ENCODE peak calls at places on chromosomes 5 and 9, in five cellular contexts. One of them, this sample, is unnamed.

GRCh38 chr5:109496112-109496511 is 86.3 kb upstream of the PJA2 start:
- DNase-seq in Karpas-422: no peak
- DNase-seq in T-helper 2 cell: no peak
- DNase-seq in ELR: no peak
- DNase-seq in AML-193: no peak
- DNase-seq in this sample: no peak

GRCh38 chr5:142339781-142340180 is 15.0 kb upstream of the SPRY4 start:
- DNase-seq in Karpas-422: no peak
- DNase-seq in T-helper 2 cell: no peak
- DNase-seq in ELR: no peak
- DNase-seq in AML-193: no peak
- DNase-seq in this sample: no peak

GRCh38 chr9:72526901-72527800 is 5.7 kb downstream of the TMC1 start:
- DNase-seq in Karpas-422: no peak
- DNase-seq in T-helper 2 cell: peak
- DNase-seq in ELR: peak
- DNase-seq in AML-193: peak
- DNase-seq in this sample: peak

GRCh38 chr9:97507585-97507984 is 6.1 kb downstream of the TMOD1 start:
- DNase-seq in Karpas-422: no peak
- DNase-seq in T-helper 2 cell: no peak
- DNase-seq in ELR: no peak
- DNase-seq in AML-193: no peak
- DNase-seq in this sample: no peak

GRCh38 chr5:66406761-66407289 is 189.4 kb upstream of the MAST4 start:
- DNase-seq in Karpas-422: no peak
- DNase-seq in T-helper 2 cell: no peak
- DNase-seq in ELR: no peak
- DNase-seq in AML-193: no peak
- DNase-seq in this sample: no peak

GRCh38 chr5:177403826-177404640 is 3.6 kb upstream of the PFN3 start:
- DNase-seq in Karpas-422: peak
- DNase-seq in T-helper 2 cell: peak
- DNase-seq in ELR: peak
- DNase-seq in AML-193: peak
- DNase-seq in this sample: peak

GRCh38 chr5:3000631-3001030 is 249.2 kb upstream of the IRX2 start:
- DNase-seq in Karpas-422: no peak
- DNase-seq in T-helper 2 cell: no peak
- DNase-seq in ELR: no peak
- DNase-seq in AML-193: no peak
- DNase-seq in this sample: no peak

GRCh38 chr9:7196467-7196866 is 438.7 kb downstream of the KDM4C start:
- DNase-seq in Karpas-422: peak
- DNase-seq in T-helper 2 cell: no peak
- DNase-seq in ELR: no peak
- DNase-seq in AML-193: no peak
- DNase-seq in this sample: no peak

GRCh38 chr9:125428060-125428481 is 166.4 kb downstream of the GAPVD1 start:
- DNase-seq in Karpas-422: peak
- DNase-seq in T-helper 2 cell: no peak
- DNase-seq in ELR: peak
- DNase-seq in AML-193: peak
- DNase-seq in this sample: no peak

GRCh38 chr9:96491079-96491879 is 41.3 kb downstream of the HABP4 start:
- DNase-seq in Karpas-422: no peak
- DNase-seq in T-helper 2 cell: peak
- DNase-seq in ELR: no peak
- DNase-seq in AML-193: no peak
- DNase-seq in this sample: no peak

GRCh38 chr5:119397518-119398380 is 41.9 kb downstream of the TNFAIP8 start:
- DNase-seq in Karpas-422: no peak
- DNase-seq in T-helper 2 cell: no peak
- DNase-seq in ELR: peak
- DNase-seq in AML-193: peak
- DNase-seq in this sample: no peak